ENCODE peak calls at places on chromosome X, in nine cellular contexts. Z, Q, J, K, G, X, B, V and W are unnamed samples.
A peak's percentile ranks its signal among the peaks of the same experiment; 100 is the strongest.

GRCh38 chrX:98380106-98380505 is 1496.4 kb downstream of the RPA4 start:
- DNase-seq in Z (no peak), Q (no peak), J (no peak), K (no peak), G (no peak), X (no peak), B (no peak), V (peak; percentile 62), W (no peak)

GRCh38 chrX:144840616-144841015 is 406.7 kb upstream of the SPANXN1 start:
- DNase-seq in Z (no peak), Q (no peak), J (no peak), K (no peak), G (no peak), X (no peak), B (peak; percentile 4), V (peak; percentile 51), W (no peak)

GRCh38 chrX:110171442-110171841 is 146.4 kb downstream of the AMMECR1 start:
- DNase-seq in Z (no peak), Q (no peak), J (no peak), K (no peak), G (no peak), X (no peak), B (no peak), V (no peak), W (no peak)

GRCh38 chrX:24371391-24371972 is 11.0 kb downstream of the SUPT20HL1 start:
- DNase-seq in Z (peak; percentile 48), Q (peak; percentile 66), J (peak; percentile 71), K (peak; percentile 49), G (peak; percentile 46), X (peak; percentile 31), B (peak; percentile 55), V (peak; percentile 51), W (peak; percentile 41)

GRCh38 chrX:872090-872489 is 241.5 kb downstream of the SHOX start:
- DNase-seq in Z (no peak), Q (no peak), J (no peak), K (no peak), G (no peak), X (no peak), B (no peak), V (no peak), W (no peak)

GRCh38 chrX:109393859-109394258 is 88.0 kb downstream of the GUCY2F start:
- DNase-seq in Z (no peak), Q (no peak), J (no peak), K (no peak), G (no peak), X (no peak), B (no peak), V (no peak), W (peak; percentile 2)

GRCh38 chrX:19003756-19004155 is 19.8 kb upstream of the PHKA2 start:
- DNase-seq in Z (no peak), Q (no peak), J (no peak), K (no peak), G (no peak), X (no peak), B (no peak), V (no peak), W (no peak)

GRCh38 chrX:136030357-136031225 is 45.4 kb downstream of the SLC9A6 start:
- DNase-seq in Z (no peak), Q (no peak), J (no peak), K (no peak), G (no peak), X (no peak), B (peak; percentile 50), V (no peak), W (peak; percentile 15)

GRCh38 chrX:45621356-45622041 is 420.8 kb upstream of the DIPK2B start:
- DNase-seq in Z (no peak), Q (no peak), J (no peak), K (no peak), G (no peak), X (no peak), B (peak; percentile 23), V (peak; percentile 95), W (peak; percentile 32)